ENCODE peak calls at places on chromosomes 16 and 17, in five cellular contexts. One of them, this sample, is unnamed.

GRCh38 chr17:53749178-53749577 is 73.5 kb upstream of the KIF2B start:
- DNase-seq in AG08396: peak
- DNase-seq in ACHN: peak
- DNase-seq in skeletal muscle cell: peak
- DNase-seq in mesendoderm: peak
- DNase-seq in this sample: peak

GRCh38 chr17:55833311-55833710 is 82.5 kb downstream of the PCTP start:
- DNase-seq in AG08396: no peak
- DNase-seq in skeletal muscle cell: no peak
- DNase-seq in ACHN: no peak
- DNase-seq in mesendoderm: no peak
- DNase-seq in this sample: no peak

GRCh38 chr17:13410874-13411273 is 190.9 kb downstream of the HS3ST3A1 start:
- DNase-seq in mesendoderm: no peak
- DNase-seq in skeletal muscle cell: peak
- DNase-seq in AG08396: no peak
- DNase-seq in ACHN: no peak
- DNase-seq in this sample: no peak

GRCh38 chr16:50462793-50463507 is 85.2 kb upstream of the NKD1 start:
- DNase-seq in skeletal muscle cell: no peak
- DNase-seq in AG08396: no peak
- DNase-seq in ACHN: no peak
- DNase-seq in mesendoderm: peak
- DNase-seq in this sample: no peak

GRCh38 chr17:54814371-54814770 is 86.3 kb upstream of the TOM1L1 start:
- DNase-seq in skeletal muscle cell: no peak
- DNase-seq in mesendoderm: peak
- DNase-seq in ACHN: no peak
- DNase-seq in AG08396: no peak
- DNase-seq in this sample: no peak

GRCh38 chr17:44807817-44808155 is 22.3 kb downstream of the GJC1 start:
- DNase-seq in skeletal muscle cell: no peak
- DNase-seq in AG08396: no peak
- DNase-seq in mesendoderm: no peak
- DNase-seq in ACHN: no peak
- DNase-seq in this sample: no peak

GRCh38 chr17:35915153-35915969 is 15.2 kb downstream of the RDM1 start:
- DNase-seq in ACHN: no peak
- DNase-seq in skeletal muscle cell: no peak
- DNase-seq in AG08396: no peak
- DNase-seq in mesendoderm: peak
- DNase-seq in this sample: no peak

GRCh38 chr17:64051153-64051552 is 30.7 kb upstream of the ICAM2 start:
- DNase-seq in AG08396: no peak
- DNase-seq in mesendoderm: no peak
- DNase-seq in skeletal muscle cell: no peak
- DNase-seq in ACHN: no peak
- DNase-seq in this sample: no peak

GRCh38 chr17:76270770-76271668 is 5.9 kb downstream of the UBALD2 start:
- DNase-seq in skeletal muscle cell: no peak
- DNase-seq in AG08396: no peak
- DNase-seq in ACHN: no peak
- DNase-seq in mesendoderm: no peak
- DNase-seq in this sample: no peak

GRCh38 chr16:12611006-12611477 is 192.6 kb downstream of the CPPED1 start:
- DNase-seq in skeletal muscle cell: no peak
- DNase-seq in mesendoderm: peak
- DNase-seq in ACHN: no peak
- DNase-seq in AG08396: no peak
- DNase-seq in this sample: no peak

GRCh38 chr17:73710095-73710592 is 65.9 kb upstream of the SDK2 start:
- DNase-seq in skeletal muscle cell: no peak
- DNase-seq in AG08396: peak
- DNase-seq in ACHN: peak
- DNase-seq in mesendoderm: peak
- DNase-seq in this sample: peak

GRCh38 chr17:51687887-51688286 is 427.5 kb downstream of the UTP18 start:
- DNase-seq in AG08396: no peak
- DNase-seq in mesendoderm: no peak
- DNase-seq in skeletal muscle cell: no peak
- DNase-seq in ACHN: no peak
- DNase-seq in this sample: no peak

GRCh38 chr16:85728879-85729278 is 22.0 kb downstream of the C16orf74 start:
- DNase-seq in mesendoderm: peak
- DNase-seq in AG08396: no peak
- DNase-seq in ACHN: no peak
- DNase-seq in skeletal muscle cell: no peak
- DNase-seq in this sample: no peak

GRCh38 chr16:4593069-4593468 is 21.6 kb downstream of the UBALD1 start:
- DNase-seq in skeletal muscle cell: peak
- DNase-seq in AG08396: no peak
- DNase-seq in ACHN: no peak
- DNase-seq in mesendoderm: peak
- DNase-seq in this sample: no peak

GRCh38 chr16:71409038-71409775 is 32.6 kb downstream of the TLE7 start:
- DNase-seq in skeletal muscle cell: no peak
- DNase-seq in AG08396: no peak
- DNase-seq in ACHN: no peak
- DNase-seq in mesendoderm: peak
- DNase-seq in this sample: no peak